ENCODE peak calls at places on chromosomes 13 and 19, in four cellular contexts. G is heart left ventricle, U is esophagus squamous epithelium, V is HAP-1. W is an unnamed sample.

GRCh38 chr19:2464389-2464788 is 7.6 kb upstream of the LMNB2 start:
- DNase-seq in U (no peak), G (no peak), V (no peak), W (no peak)

GRCh38 chr19:47158879-47159509 is 28.4 kb downstream of the SAE1 start:
- DNase-seq in V (no peak), U (no peak), G (no peak), W (no peak)

GRCh38 chr19:9792191-9793050 is 23.9 kb upstream of the ZNF846 start:
- DNase-seq in G (peak; percentile 96), V (peak; percentile 91), U (peak; percentile 96), W (peak; percentile 92)

GRCh38 chr13:33072282-33072681 is 56.1 kb downstream of the KL start:
- DNase-seq in G (no peak), U (no peak), V (no peak), W (no peak)

GRCh38 chr19:42113641-42114348 is 18.5 kb downstream of the POU2F2 start:
- DNase-seq in U (no peak), G (no peak), V (no peak), W (no peak)

GRCh38 chr19:14300281-14300680 is 81.0 kb upstream of the ADGRE5 start:
- DNase-seq in G (no peak), U (no peak), V (no peak), W (no peak)

GRCh38 chr13:94987869-94988268 is 275.5 kb upstream of the SOX21 start:
- DNase-seq in U (no peak), V (no peak), G (no peak), W (no peak)

GRCh38 chr13:108342369-108343289 is 73.1 kb downstream of the TNFSF13B start:
- DNase-seq in G (no peak), V (peak; percentile 4), U (no peak), W (no peak)

GRCh38 chr13:94400874-94401273 is 78.6 kb downstream of the DCT start:
- DNase-seq in V (no peak), U (no peak), G (no peak), W (no peak)

GRCh38 chr13:31444266-31444862 is 244.6 kb downstream of the B3GLCT start:
- DNase-seq in G (peak; percentile 31), U (no peak), V (no peak), W (no peak)

GRCh38 chr19:21402303-21402985 is 5.5 kb downstream of the ZNF493 start:
- DNase-seq in G (no peak), V (no peak), U (no peak), W (no peak)

GRCh38 chr13:48514776-48515175 is 18.1 kb downstream of the RCBTB2 start:
- DNase-seq in V (no peak), G (no peak), U (no peak), W (no peak)

GRCh38 chr19:6718741-6719539 is 1.5 kb downstream of the C3 start:
- DNase-seq in U (no peak), V (no peak), G (no peak), W (peak; percentile 75)

GRCh38 chr19:32404939-32405430 is 585 bp upstream of the DPY19L3 start:
- DNase-seq in U (no peak), G (peak; percentile 61), V (no peak), W (peak; percentile 72)

GRCh38 chr19:16015805-16016173 is 60.5 kb upstream of the TPM4 start:
- DNase-seq in G (no peak), V (no peak), U (no peak), W (no peak)

GRCh38 chr13:90943961-90944360 is 403.5 kb upstream of the MIR17HG start:
- DNase-seq in V (no peak), G (no peak), U (no peak), W (no peak)

GRCh38 chr19:3310711-3311110 is 55.7 kb upstream of the NFIC start:
- DNase-seq in G (no peak), V (no peak), U (no peak), W (no peak)

GRCh38 chr19:41218615-41219507 is at the start of gene AXL:
- DNase-seq in U (no peak), V (no peak), G (peak; percentile 75), W (peak; percentile 67)

DNA sequence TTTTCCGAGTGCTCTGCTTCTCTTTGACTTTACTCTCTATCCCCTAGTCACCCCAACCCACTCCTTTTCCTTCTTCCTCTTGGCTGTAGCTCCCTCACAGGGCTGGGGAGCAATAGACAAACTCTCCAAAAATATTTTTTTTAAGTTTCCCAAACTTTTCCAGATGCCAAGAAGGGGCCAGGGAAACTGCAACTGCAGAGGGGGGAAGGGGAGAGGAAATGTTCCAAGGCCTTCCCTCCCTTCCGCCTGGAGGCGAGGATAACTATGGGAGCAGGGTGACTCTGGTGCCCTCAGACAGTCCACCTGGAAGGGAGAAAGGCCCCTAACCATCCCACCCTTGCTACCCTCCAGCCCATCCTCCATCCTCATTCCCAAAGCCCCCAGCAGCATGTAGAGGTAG is 49.4 kb downstream of the LYL1 start:
- DNase-seq in G (no peak), V (no peak), U (no peak), W (no peak)
- H3K4me3 ChIP-seq in G (no peak overlapping the region), V (no peak overlapping the region), U (no peak overlapping the region), W (no peak overlapping the region)

GRCh38 chr13:76889254-76889653 is 3.0 kb upstream of the KCTD12 start:
- DNase-seq in G (no peak), V (no peak), U (no peak), W (no peak)
- H3K27me3 ChIP-seq in G (no peaks in the 10 kb centered on the region), V (peaks cover 37% of the 10 kb centered on the region), U (no peaks in the 10 kb centered on the region), W (no peaks in the 10 kb centered on the region)

GRCh38 chr19:8462601-8463000 is 17.8 kb downstream of the HNRNPM start:
- DNase-seq in U (no peak), V (no peak), G (no peak), W (no peak)
- H3K4me1 ChIP-seq in U (peaks cover 64% of the 10 kb centered on the region), V (peaks cover 26% of the 10 kb centered on the region), G (peaks cover 36% of the 10 kb centered on the region), W (peaks cover 50% of the 10 kb centered on the region)

DNA sequence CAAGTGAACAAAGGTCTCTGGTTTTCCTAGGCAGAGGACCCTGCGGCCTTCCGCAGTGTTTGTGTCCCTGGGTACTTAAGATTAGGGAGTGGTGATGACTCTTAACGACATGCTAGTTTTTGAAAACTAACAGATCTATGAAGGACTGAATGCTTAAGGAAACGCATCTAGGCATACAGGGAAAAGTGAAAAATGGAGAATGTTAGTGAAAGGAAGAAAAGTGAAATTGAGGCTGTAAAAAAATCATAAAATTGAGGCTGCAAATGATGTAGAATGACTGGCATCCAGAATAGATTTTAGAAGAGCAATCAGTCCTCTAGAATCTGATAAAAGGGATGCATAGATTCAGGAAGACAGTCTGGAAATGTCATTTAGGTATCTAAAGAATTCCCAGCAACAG is 3.5 kb downstream of the ZNF260 start:
- DNase-seq in U (no peak), G (no peak), V (no peak), W (no peak)
- H3K4me3 ChIP-seq in U (no peak overlapping the region), G (no peak overlapping the region), V (no peak overlapping the region), W (no peak overlapping the region)

GRCh38 chr19:409515-410242 is 732 bp upstream of the C2CD4C start:
- DNase-seq in U (no peak), G (no peak), V (no peak), W (no peak)
- H3K27me3 ChIP-seq in U (no peaks in the 10 kb centered on the region), G (peaks cover 45% of the 10 kb centered on the region), V (no peaks in the 10 kb centered on the region), W (peaks cover 11% of the 10 kb centered on the region)

GRCh38 chr19:39147480-39147879 is 21.9 kb downstream of the PAK4 start:
- DNase-seq in G (no peak), V (no peak), U (no peak), W (no peak)

GRCh38 chr19:39146686-39147450 is 21.3 kb downstream of the PAK4 start:
- DNase-seq in V (peak; percentile 4), G (no peak), U (no peak), W (no peak)

GRCh38 chr19:39145180-39145953 is 19.8 kb downstream of the PAK4 start:
- DNase-seq in V (no peak), U (no peak), G (no peak), W (no peak)

GRCh38 chr19:39144487-39145071 is 19.0 kb downstream of the PAK4 start:
- DNase-seq in G (no peak), U (no peak), V (no peak), W (no peak)

GRCh38 chr19:39146091-39146490 is 20.5 kb downstream of the PAK4 start:
- DNase-seq in V (no peak), U (no peak), G (no peak), W (no peak)
- H3K4me1 ChIP-seq in V (no peaks in the 10 kb centered on the region), U (peaks cover 46% of the 10 kb centered on the region), G (peaks cover 11% of the 10 kb centered on the region), W (peaks cover 18% of the 10 kb centered on the region)

DNA sequence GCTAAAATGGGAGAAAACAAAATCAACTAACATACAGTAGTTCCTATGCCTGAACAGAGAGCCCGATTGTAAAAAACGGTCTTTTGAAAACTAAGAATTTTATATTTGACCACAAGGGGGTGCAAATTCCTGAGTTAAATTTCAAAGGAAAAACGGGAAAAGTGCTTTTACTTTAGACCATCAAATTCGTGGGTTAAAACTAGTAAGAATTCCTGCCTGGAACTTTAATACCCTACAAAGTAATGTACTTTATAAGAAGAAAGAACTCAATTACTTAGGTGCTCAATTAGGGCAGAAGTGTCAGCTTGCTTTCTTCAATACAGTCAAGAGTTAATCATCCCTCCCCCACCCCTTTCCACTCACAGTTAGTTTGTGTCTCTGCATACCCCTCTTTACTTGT is 69.8 kb downstream of the KCNRG start:
- DNase-seq in U (no peak), V (peak; percentile 67), G (no peak), W (no peak)
- H3K4me3 ChIP-seq in U (no peak overlapping the region), V (peak overlapping the region; percentile 5), G (peak overlapping the region; percentile 9), W (no peak overlapping the region)

GRCh38 chr13:112332727-112333126 is 43.4 kb upstream of the SPACA7 start:
- DNase-seq in U (no peak), V (no peak), G (no peak), W (no peak)

GRCh38 chr13:112330479-112331407 is 45.4 kb upstream of the SPACA7 start:
- DNase-seq in V (no peak), U (no peak), G (no peak), W (no peak)

GRCh38 chr13:112333756-112334543 is 42.2 kb upstream of the SPACA7 start:
- DNase-seq in U (no peak), V (no peak), G (no peak), W (no peak)

GRCh38 chr13:112330066-112330465 is 46.1 kb upstream of the SPACA7 start:
- DNase-seq in U (no peak), G (no peak), V (no peak), W (no peak)

DNA sequence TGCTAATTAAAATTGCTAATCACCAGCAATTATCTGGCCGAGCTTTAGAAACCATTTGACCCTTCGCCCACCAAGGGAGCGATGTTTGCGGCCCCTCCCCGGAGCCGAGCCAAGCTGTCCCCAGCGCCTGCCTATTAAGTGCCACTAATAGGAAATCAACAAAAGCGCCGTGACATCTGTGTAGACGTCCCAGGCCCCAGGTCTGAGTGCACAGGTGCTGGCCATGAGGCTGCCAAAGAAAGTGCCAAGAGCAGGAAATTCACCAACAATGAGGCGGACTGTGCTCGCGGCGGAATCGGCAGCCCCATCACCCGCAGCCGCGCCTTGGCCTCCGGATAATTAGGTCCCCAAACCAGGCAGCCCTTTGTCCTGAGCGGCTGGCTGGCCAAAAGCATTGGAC is 44.5 kb upstream of the SPACA7 start:
- DNase-seq in V (no peak), U (no peak), G (no peak), W (no peak)
- H3K27me3 ChIP-seq in V (no peaks in the 10 kb centered on the region), U (no peaks in the 10 kb centered on the region), G (peaks cover 41% of the 10 kb centered on the region), W (no peaks in the 10 kb centered on the region)

W was measured in lung.